ENCODE peak calls at places on chromosome 7, in eight cellular contexts. One of them, this sample, is unnamed.

GRCh38 chr7:132404261-132404660 is 172.0 kb downstream of the PLXNA4 start:
- DNase-seq in A549: no peak
- DNase-seq in heart left ventricle: no peak
- DNase-seq in GM12878: no peak
- DNase-seq in H54: no peak
- DNase-seq in testis: no peak
- DNase-seq in ovary: no peak
- DNase-seq in breast epithelium: no peak
- DNase-seq in this sample: no peak

GRCh38 chr7:27346531-27347260 is 104.1 kb downstream of the EVX1 start:
- DNase-seq in A549: peak
- DNase-seq in heart left ventricle: no peak
- DNase-seq in GM12878: no peak
- DNase-seq in H54: peak
- DNase-seq in testis: peak
- DNase-seq in ovary: peak
- DNase-seq in breast epithelium: no peak
- DNase-seq in this sample: peak

GRCh38 chr7:47392241-47392759 is 189.6 kb downstream of the TNS3 start:
- DNase-seq in A549: no peak
- DNase-seq in heart left ventricle: peak
- DNase-seq in GM12878: no peak
- DNase-seq in H54: no peak
- DNase-seq in testis: peak
- DNase-seq in ovary: peak
- DNase-seq in breast epithelium: peak
- DNase-seq in this sample: no peak

GRCh38 chr7:54874804-54875203 is 115.8 kb upstream of the SEC61G start:
- DNase-seq in A549: no peak
- DNase-seq in heart left ventricle: no peak
- DNase-seq in GM12878: no peak
- DNase-seq in H54: no peak
- DNase-seq in testis: no peak
- DNase-seq in ovary: no peak
- DNase-seq in breast epithelium: no peak
- DNase-seq in this sample: no peak

GRCh38 chr7:98913612-98914011 is 35.3 kb downstream of the TRRAP start:
- DNase-seq in A549: no peak
- DNase-seq in heart left ventricle: no peak
- DNase-seq in GM12878: no peak
- DNase-seq in H54: no peak
- DNase-seq in testis: no peak
- DNase-seq in ovary: no peak
- DNase-seq in breast epithelium: no peak
- DNase-seq in this sample: no peak

GRCh38 chr7:112056409-112056808 is 149.8 kb downstream of the DOCK4 start:
- DNase-seq in A549: peak
- DNase-seq in heart left ventricle: no peak
- DNase-seq in GM12878: peak
- DNase-seq in H54: no peak
- DNase-seq in testis: no peak
- DNase-seq in ovary: no peak
- DNase-seq in breast epithelium: no peak
- DNase-seq in this sample: no peak

GRCh38 chr7:44415510-44415909 is 74.9 kb downstream of the NUDCD3 start:
- DNase-seq in A549: no peak
- DNase-seq in heart left ventricle: no peak
- DNase-seq in GM12878: no peak
- DNase-seq in H54: peak
- DNase-seq in testis: no peak
- DNase-seq in ovary: no peak
- DNase-seq in breast epithelium: no peak
- DNase-seq in this sample: no peak

GRCh38 chr7:106074257-106074656 is 37.9 kb downstream of the SYPL1 start:
- DNase-seq in A549: no peak
- DNase-seq in heart left ventricle: no peak
- DNase-seq in GM12878: no peak
- DNase-seq in H54: no peak
- DNase-seq in testis: no peak
- DNase-seq in ovary: no peak
- DNase-seq in breast epithelium: no peak
- DNase-seq in this sample: no peak

GRCh38 chr7:150971242-150972048 is 6.7 kb downstream of the KCNH2 start:
- DNase-seq in A549: no peak
- DNase-seq in heart left ventricle: peak
- DNase-seq in GM12878: no peak
- DNase-seq in H54: no peak
- DNase-seq in testis: peak
- DNase-seq in ovary: peak
- DNase-seq in breast epithelium: no peak
- DNase-seq in this sample: no peak

GRCh38 chr7:143383642-143383957 is 2.5 kb downstream of the ZYX start:
- DNase-seq in A549: no peak
- DNase-seq in heart left ventricle: no peak
- DNase-seq in GM12878: no peak
- DNase-seq in H54: no peak
- DNase-seq in testis: no peak
- DNase-seq in ovary: no peak
- DNase-seq in breast epithelium: no peak
- DNase-seq in this sample: no peak

GRCh38 chr7:73452999-73453635 is 19.5 kb downstream of the FZD9 start:
- DNase-seq in A549: no peak
- DNase-seq in heart left ventricle: no peak
- DNase-seq in GM12878: no peak
- DNase-seq in H54: no peak
- DNase-seq in testis: no peak
- DNase-seq in ovary: no peak
- DNase-seq in breast epithelium: no peak
- DNase-seq in this sample: no peak

GRCh38 chr7:68730871-68731403 is 867.3 kb upstream of the AUTS2 start:
- DNase-seq in A549: no peak
- DNase-seq in heart left ventricle: no peak
- DNase-seq in GM12878: no peak
- DNase-seq in H54: no peak
- DNase-seq in testis: no peak
- DNase-seq in ovary: no peak
- DNase-seq in breast epithelium: peak
- DNase-seq in this sample: peak

GRCh38 chr7:29865526-29865925 is 59.2 kb downstream of the WIPF3 start:
- DNase-seq in A549: no peak
- DNase-seq in heart left ventricle: no peak
- DNase-seq in GM12878: no peak
- DNase-seq in H54: peak
- DNase-seq in testis: peak
- DNase-seq in ovary: peak
- DNase-seq in breast epithelium: no peak
- DNase-seq in this sample: no peak

GRCh38 chr7:5422324-5423271 is 1.0 kb downstream of the TNRC18 start:
- DNase-seq in A549: peak
- DNase-seq in heart left ventricle: no peak
- DNase-seq in GM12878: no peak
- DNase-seq in H54: no peak
- DNase-seq in testis: peak
- DNase-seq in ovary: no peak
- DNase-seq in breast epithelium: no peak
- DNase-seq in this sample: peak

GRCh38 chr7:49776994-49777393 is 3.6 kb downstream of the VWC2 start:
- DNase-seq in A549: no peak
- DNase-seq in heart left ventricle: peak
- DNase-seq in GM12878: no peak
- DNase-seq in H54: no peak
- DNase-seq in testis: peak
- DNase-seq in ovary: peak
- DNase-seq in breast epithelium: no peak
- DNase-seq in this sample: no peak

GRCh38 chr7:129066290-129067131 is 11.6 kb upstream of the TNPO3 start:
- DNase-seq in A549: peak
- DNase-seq in heart left ventricle: no peak
- DNase-seq in GM12878: no peak
- DNase-seq in H54: peak
- DNase-seq in testis: no peak
- DNase-seq in ovary: no peak
- DNase-seq in breast epithelium: no peak
- DNase-seq in this sample: no peak
- TF ChIP-seq POLR2A in A549: no peak
- TF ChIP-seq POLR2A in heart left ventricle: no peak
- TF ChIP-seq POLR2A in GM12878: no peak
- TF ChIP-seq POLR2A in H54: no peak
- TF ChIP-seq POLR2A in testis: no peak
- TF ChIP-seq POLR2A in ovary: no peak
- TF ChIP-seq POLR2A in breast epithelium: no peak
- TF ChIP-seq POLR2A in this sample: no peak

GRCh38 chr7:102451371-102452054 is 13.2 kb downstream of the ALKBH4 start:
- DNase-seq in A549: no peak
- DNase-seq in heart left ventricle: no peak
- DNase-seq in GM12878: no peak
- DNase-seq in H54: no peak
- DNase-seq in testis: no peak
- DNase-seq in ovary: no peak
- DNase-seq in breast epithelium: no peak
- DNase-seq in this sample: no peak

GRCh38 chr7:102452451-102452850 is 12.2 kb downstream of the ALKBH4 start:
- DNase-seq in A549: no peak
- DNase-seq in heart left ventricle: no peak
- DNase-seq in GM12878: no peak
- DNase-seq in H54: no peak
- DNase-seq in testis: no peak
- DNase-seq in ovary: no peak
- DNase-seq in breast epithelium: no peak
- DNase-seq in this sample: no peak

GRCh38 chr7:102447311-102447710 is 13.9 kb downstream of the ORAI2 start:
- DNase-seq in A549: no peak
- DNase-seq in heart left ventricle: no peak
- DNase-seq in GM12878: no peak
- DNase-seq in H54: no peak
- DNase-seq in testis: no peak
- DNase-seq in ovary: no peak
- DNase-seq in breast epithelium: no peak
- DNase-seq in this sample: no peak

GRCh38 chr7:102449136-102449535 is 15.5 kb downstream of the ALKBH4 start:
- DNase-seq in A549: no peak
- DNase-seq in heart left ventricle: no peak
- DNase-seq in GM12878: no peak
- DNase-seq in H54: no peak
- DNase-seq in testis: no peak
- DNase-seq in ovary: no peak
- DNase-seq in breast epithelium: no peak
- DNase-seq in this sample: no peak

DNA sequence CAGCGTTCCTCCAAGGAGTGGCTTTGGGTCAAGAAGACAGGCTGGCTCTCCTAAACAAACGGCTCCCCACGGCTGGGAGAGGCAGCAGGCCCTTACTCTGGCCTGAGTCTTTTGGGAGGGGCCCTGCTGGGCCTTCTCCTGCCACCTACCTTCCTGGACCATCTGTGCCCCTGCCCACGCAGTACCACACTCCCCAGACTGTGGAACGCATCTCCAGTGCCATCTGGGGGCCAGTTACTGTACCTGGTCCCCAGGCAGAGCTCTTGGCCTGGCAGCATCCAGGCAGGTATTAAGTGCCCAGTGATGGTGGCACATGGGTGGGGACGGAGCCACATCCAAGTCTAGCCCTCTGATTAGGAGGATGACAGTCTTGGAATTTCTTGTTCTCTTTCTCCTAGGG is 14.4 kb downstream of the ALKBH4 start:
- DNase-seq in A549: no peak
- DNase-seq in heart left ventricle: no peak
- DNase-seq in GM12878: no peak
- DNase-seq in H54: no peak
- DNase-seq in testis: no peak
- DNase-seq in ovary: no peak
- DNase-seq in breast epithelium: no peak
- DNase-seq in this sample: no peak
- TF ChIP-seq POLR2A in A549: no peak
- TF ChIP-seq POLR2A in heart left ventricle: no peak
- TF ChIP-seq POLR2A in GM12878: peak
- TF ChIP-seq POLR2A in H54: no peak
- TF ChIP-seq POLR2A in testis: no peak
- TF ChIP-seq POLR2A in ovary: no peak
- TF ChIP-seq POLR2A in breast epithelium: no peak
- TF ChIP-seq POLR2A in this sample: no peak

GRCh38 chr7:37337522-37337921 is 111.1 kb downstream of the ELMO1 start:
- DNase-seq in A549: no peak
- DNase-seq in heart left ventricle: no peak
- DNase-seq in GM12878: no peak
- DNase-seq in H54: no peak
- DNase-seq in testis: no peak
- DNase-seq in ovary: no peak
- DNase-seq in breast epithelium: no peak
- DNase-seq in this sample: no peak
- TF ChIP-seq POLR2A in A549: no peak
- TF ChIP-seq POLR2A in heart left ventricle: no peak
- TF ChIP-seq POLR2A in GM12878: no peak
- TF ChIP-seq POLR2A in H54: no peak
- TF ChIP-seq POLR2A in testis: no peak
- TF ChIP-seq POLR2A in ovary: no peak
- TF ChIP-seq POLR2A in breast epithelium: no peak
- TF ChIP-seq POLR2A in this sample: no peak

GRCh38 chr7:129952653-129953560 is at the start of gene UBE2H:
- DNase-seq in A549: peak
- DNase-seq in heart left ventricle: peak
- DNase-seq in GM12878: peak
- DNase-seq in H54: peak
- DNase-seq in testis: peak
- DNase-seq in ovary: peak
- DNase-seq in breast epithelium: peak
- DNase-seq in this sample: peak

GRCh38 chr7:129951076-129952011 is 1.4 kb downstream of the UBE2H start:
- DNase-seq in A549: no peak
- DNase-seq in heart left ventricle: peak
- DNase-seq in GM12878: no peak
- DNase-seq in H54: no peak
- DNase-seq in testis: peak
- DNase-seq in ovary: peak
- DNase-seq in breast epithelium: no peak
- DNase-seq in this sample: peak

GRCh38 chr7:129949292-129950133 is 3.2 kb downstream of the UBE2H start:
- DNase-seq in A549: no peak
- DNase-seq in heart left ventricle: no peak
- DNase-seq in GM12878: peak
- DNase-seq in H54: no peak
- DNase-seq in testis: peak
- DNase-seq in ovary: peak
- DNase-seq in breast epithelium: no peak
- DNase-seq in this sample: peak

GRCh38 chr7:129950191-129950940 is 2.4 kb downstream of the UBE2H start:
- DNase-seq in A549: no peak
- DNase-seq in heart left ventricle: no peak
- DNase-seq in GM12878: peak
- DNase-seq in H54: no peak
- DNase-seq in testis: no peak
- DNase-seq in ovary: peak
- DNase-seq in breast epithelium: no peak
- DNase-seq in this sample: no peak

DNA sequence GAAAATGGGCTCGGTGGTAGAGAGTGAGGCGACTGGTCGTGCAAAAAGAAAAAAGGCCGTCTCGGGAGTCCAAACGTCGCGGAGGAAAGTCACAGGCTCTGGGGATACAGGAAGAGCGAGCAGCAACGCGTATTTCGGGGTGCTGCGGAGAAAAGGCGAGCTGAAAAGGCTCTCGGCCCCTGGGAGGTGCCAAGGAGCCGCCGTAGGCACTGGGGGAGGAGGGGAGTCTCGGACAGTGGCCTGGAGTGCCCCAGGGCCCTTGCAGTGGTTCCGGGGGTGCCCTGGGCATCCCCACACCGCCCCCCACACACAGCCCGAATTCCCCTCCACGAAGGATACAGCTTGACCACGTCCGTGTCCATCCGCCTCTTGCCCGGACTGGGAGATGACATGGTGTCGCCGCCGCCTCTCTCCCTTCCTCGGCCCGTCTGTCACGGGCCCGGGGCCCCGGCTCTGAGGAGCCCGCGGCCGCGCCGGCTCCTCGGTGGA is 552 bp downstream of the UBE2H start:
- DNase-seq in A549: no peak
- DNase-seq in heart left ventricle: peak
- DNase-seq in GM12878: no peak
- DNase-seq in H54: no peak
- DNase-seq in testis: peak
- DNase-seq in ovary: peak
- DNase-seq in breast epithelium: peak
- DNase-seq in this sample: peak
- TF ChIP-seq POLR2A in A549: no peak
- TF ChIP-seq POLR2A in heart left ventricle: no peak
- TF ChIP-seq POLR2A in GM12878: peak
- TF ChIP-seq POLR2A in H54: no peak
- TF ChIP-seq POLR2A in testis: no peak
- TF ChIP-seq POLR2A in ovary: no peak
- TF ChIP-seq POLR2A in breast epithelium: no peak
- TF ChIP-seq POLR2A in this sample: no peak

This sample was measured in prostate gland.